ENCODE peak calls at places on chromosomes 5 and 9, in eight cellular contexts. One of them, this sample, is unnamed.

GRCh38 chr5:117209479-117209878 is 634.9 kb upstream of the SEMA6A start:
- DNase-seq in GM12878: no peak
- DNase-seq in AG10803: no peak
- DNase-seq in Caco-2: no peak
- DNase-seq in Peyer's patch: no peak
- DNase-seq in heart right ventricle: no peak
- DNase-seq in GM06990: no peak
- DNase-seq in neural progenitor cell: no peak
- DNase-seq in this sample: no peak

GRCh38 chr5:132557425-132557805 is 638 bp downstream of the RAD50 start:
- DNase-seq in GM12878: peak
- DNase-seq in AG10803: peak
- DNase-seq in Caco-2: peak
- DNase-seq in Peyer's patch: peak
- DNase-seq in heart right ventricle: peak
- DNase-seq in GM06990: no peak
- DNase-seq in neural progenitor cell: peak
- DNase-seq in this sample: peak

GRCh38 chr9:133647765-133648469 is 11.8 kb downstream of the DBH start:
- DNase-seq in GM12878: no peak
- DNase-seq in AG10803: no peak
- DNase-seq in Caco-2: no peak
- DNase-seq in Peyer's patch: no peak
- DNase-seq in heart right ventricle: no peak
- DNase-seq in GM06990: no peak
- DNase-seq in neural progenitor cell: no peak
- DNase-seq in this sample: no peak

GRCh38 chr9:10946676-10947410 is 334.0 kb upstream of the PTPRD start:
- DNase-seq in GM12878: no peak
- DNase-seq in AG10803: no peak
- DNase-seq in Caco-2: no peak
- DNase-seq in Peyer's patch: no peak
- DNase-seq in heart right ventricle: no peak
- DNase-seq in GM06990: peak
- DNase-seq in neural progenitor cell: no peak
- DNase-seq in this sample: no peak

GRCh38 chr9:19994296-19994695 is 205.5 kb upstream of the SLC24A2 start:
- DNase-seq in GM12878: no peak
- DNase-seq in AG10803: peak
- DNase-seq in Caco-2: no peak
- DNase-seq in Peyer's patch: no peak
- DNase-seq in heart right ventricle: no peak
- DNase-seq in GM06990: no peak
- DNase-seq in neural progenitor cell: no peak
- DNase-seq in this sample: no peak

GRCh38 chr9:93052791-93053540 is 5.5 kb upstream of the SUSD3 start:
- DNase-seq in GM12878: no peak
- DNase-seq in AG10803: no peak
- DNase-seq in Caco-2: no peak
- DNase-seq in Peyer's patch: no peak
- DNase-seq in heart right ventricle: no peak
- DNase-seq in GM06990: no peak
- DNase-seq in neural progenitor cell: peak
- DNase-seq in this sample: no peak

GRCh38 chr5:82106806-82107205 is 135.0 kb downstream of the ATG10 start:
- DNase-seq in GM12878: no peak
- DNase-seq in AG10803: no peak
- DNase-seq in Caco-2: no peak
- DNase-seq in Peyer's patch: no peak
- DNase-seq in heart right ventricle: no peak
- DNase-seq in GM06990: no peak
- DNase-seq in neural progenitor cell: no peak
- DNase-seq in this sample: no peak

GRCh38 chr5:54186912-54187445 is 123.4 kb downstream of the ARL15 start:
- DNase-seq in GM12878: no peak
- DNase-seq in AG10803: no peak
- DNase-seq in Caco-2: no peak
- DNase-seq in Peyer's patch: no peak
- DNase-seq in heart right ventricle: peak
- DNase-seq in GM06990: no peak
- DNase-seq in neural progenitor cell: peak
- DNase-seq in this sample: no peak

GRCh38 chr5:40037703-40038102 is 612.9 kb upstream of the DAB2 start:
- DNase-seq in GM12878: no peak
- DNase-seq in AG10803: no peak
- DNase-seq in Caco-2: no peak
- DNase-seq in Peyer's patch: no peak
- DNase-seq in heart right ventricle: no peak
- DNase-seq in GM06990: no peak
- DNase-seq in neural progenitor cell: no peak
- DNase-seq in this sample: no peak

GRCh38 chr5:41345295-41345694 is 132.0 kb upstream of the C6 start:
- DNase-seq in GM12878: no peak
- DNase-seq in AG10803: no peak
- DNase-seq in Caco-2: peak
- DNase-seq in Peyer's patch: no peak
- DNase-seq in heart right ventricle: no peak
- DNase-seq in GM06990: no peak
- DNase-seq in neural progenitor cell: no peak
- DNase-seq in this sample: peak

GRCh38 chr5:83595217-83595616 is 123.7 kb downstream of the VCAN start:
- DNase-seq in GM12878: no peak
- DNase-seq in AG10803: no peak
- DNase-seq in Caco-2: no peak
- DNase-seq in Peyer's patch: no peak
- DNase-seq in heart right ventricle: no peak
- DNase-seq in GM06990: no peak
- DNase-seq in neural progenitor cell: no peak
- DNase-seq in this sample: no peak
- TF ChIP-seq CTCF in GM12878: no peak
- TF ChIP-seq CTCF in AG10803: peak
- TF ChIP-seq CTCF in Caco-2: no peak
- TF ChIP-seq CTCF in Peyer's patch: no peak
- TF ChIP-seq CTCF in heart right ventricle: no peak
- TF ChIP-seq CTCF in GM06990: no peak
- TF ChIP-seq CTCF in neural progenitor cell: peak
- TF ChIP-seq CTCF in this sample: peak

GRCh38 chr5:98401645-98402044 is 371.8 kb upstream of the RGMB start:
- DNase-seq in GM12878: no peak
- DNase-seq in AG10803: peak
- DNase-seq in Caco-2: no peak
- DNase-seq in Peyer's patch: no peak
- DNase-seq in heart right ventricle: no peak
- DNase-seq in GM06990: no peak
- DNase-seq in neural progenitor cell: no peak
- DNase-seq in this sample: no peak

GRCh38 chr5:98398465-98398864 is 375.0 kb upstream of the RGMB start:
- DNase-seq in GM12878: no peak
- DNase-seq in AG10803: no peak
- DNase-seq in Caco-2: no peak
- DNase-seq in Peyer's patch: no peak
- DNase-seq in heart right ventricle: no peak
- DNase-seq in GM06990: no peak
- DNase-seq in neural progenitor cell: no peak
- DNase-seq in this sample: no peak

GRCh38 chr5:98397081-98397480 is 376.4 kb upstream of the RGMB start:
- DNase-seq in GM12878: no peak
- DNase-seq in AG10803: peak
- DNase-seq in Caco-2: no peak
- DNase-seq in Peyer's patch: no peak
- DNase-seq in heart right ventricle: no peak
- DNase-seq in GM06990: no peak
- DNase-seq in neural progenitor cell: no peak
- DNase-seq in this sample: peak

GRCh38 chr5:98403131-98403530 is 370.3 kb upstream of the RGMB start:
- DNase-seq in GM12878: no peak
- DNase-seq in AG10803: peak
- DNase-seq in Caco-2: no peak
- DNase-seq in Peyer's patch: no peak
- DNase-seq in heart right ventricle: no peak
- DNase-seq in GM06990: no peak
- DNase-seq in neural progenitor cell: no peak
- DNase-seq in this sample: no peak

GRCh38 chr5:98402130-98402529 is 371.3 kb upstream of the RGMB start:
- DNase-seq in GM12878: no peak
- DNase-seq in AG10803: no peak
- DNase-seq in Caco-2: no peak
- DNase-seq in Peyer's patch: no peak
- DNase-seq in heart right ventricle: no peak
- DNase-seq in GM06990: no peak
- DNase-seq in neural progenitor cell: no peak
- DNase-seq in this sample: no peak
- H3K4me3 ChIP-seq in GM12878: no peak
- H3K4me3 ChIP-seq in AG10803: no peak
- H3K4me3 ChIP-seq in Caco-2: no peak
- H3K4me3 ChIP-seq in Peyer's patch: no peak
- H3K4me3 ChIP-seq in heart right ventricle: no peak
- H3K4me3 ChIP-seq in GM06990: no peak
- H3K4me3 ChIP-seq in neural progenitor cell: no peak
- H3K4me3 ChIP-seq in this sample: no peak

GRCh38 chr9:89009049-89009840 is 18.0 kb downstream of the S1PR3 start:
- DNase-seq in GM12878: no peak
- DNase-seq in AG10803: no peak
- DNase-seq in Caco-2: no peak
- DNase-seq in Peyer's patch: no peak
- DNase-seq in heart right ventricle: no peak
- DNase-seq in GM06990: no peak
- DNase-seq in neural progenitor cell: no peak
- DNase-seq in this sample: no peak
- TF ChIP-seq CTCF in GM12878: no peak
- TF ChIP-seq CTCF in AG10803: no peak
- TF ChIP-seq CTCF in Caco-2: no peak
- TF ChIP-seq CTCF in Peyer's patch: no peak
- TF ChIP-seq CTCF in heart right ventricle: no peak
- TF ChIP-seq CTCF in GM06990: no peak
- TF ChIP-seq CTCF in neural progenitor cell: no peak
- TF ChIP-seq CTCF in this sample: no peak

DNA sequence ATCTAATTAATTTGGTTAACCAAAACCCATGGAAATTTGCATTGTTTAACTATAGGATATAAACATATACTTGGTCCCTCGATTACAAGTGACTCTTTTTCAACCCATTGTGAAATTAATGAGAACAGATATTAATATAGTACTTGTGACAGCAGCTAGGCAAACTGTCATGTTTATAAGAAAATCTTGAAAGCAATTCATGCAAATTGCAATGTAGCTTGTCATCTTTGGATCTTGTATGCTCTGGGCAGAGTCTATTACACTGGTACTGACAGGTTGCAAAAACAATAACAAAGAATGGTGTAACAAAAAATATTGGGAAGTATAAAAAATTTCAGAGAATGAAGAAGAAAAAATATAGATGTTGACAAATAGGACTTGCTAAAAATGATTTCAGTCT is 941.0 kb downstream of the DNAH5 start:
- DNase-seq in GM12878: no peak
- DNase-seq in AG10803: no peak
- DNase-seq in Caco-2: no peak
- DNase-seq in Peyer's patch: no peak
- DNase-seq in heart right ventricle: no peak
- DNase-seq in GM06990: no peak
- DNase-seq in neural progenitor cell: no peak
- DNase-seq in this sample: no peak
- H3K4me3 ChIP-seq in GM12878: no peak
- H3K4me3 ChIP-seq in AG10803: no peak
- H3K4me3 ChIP-seq in Caco-2: no peak
- H3K4me3 ChIP-seq in Peyer's patch: no peak
- H3K4me3 ChIP-seq in heart right ventricle: no peak
- H3K4me3 ChIP-seq in GM06990: no peak
- H3K4me3 ChIP-seq in neural progenitor cell: no peak
- H3K4me3 ChIP-seq in this sample: no peak

GRCh38 chr9:113966394-113966793 is 90.3 kb downstream of the ZNF618 start:
- DNase-seq in GM12878: no peak
- DNase-seq in AG10803: no peak
- DNase-seq in Caco-2: no peak
- DNase-seq in Peyer's patch: peak
- DNase-seq in heart right ventricle: no peak
- DNase-seq in GM06990: no peak
- DNase-seq in neural progenitor cell: no peak
- DNase-seq in this sample: peak

GRCh38 chr9:113963914-113964739 is 88.0 kb downstream of the ZNF618 start:
- DNase-seq in GM12878: no peak
- DNase-seq in AG10803: peak
- DNase-seq in Caco-2: no peak
- DNase-seq in Peyer's patch: peak
- DNase-seq in heart right ventricle: no peak
- DNase-seq in GM06990: no peak
- DNase-seq in neural progenitor cell: no peak
- DNase-seq in this sample: peak

GRCh38 chr9:113963017-113963620 is 87.0 kb downstream of the ZNF618 start:
- DNase-seq in GM12878: no peak
- DNase-seq in AG10803: peak
- DNase-seq in Caco-2: peak
- DNase-seq in Peyer's patch: peak
- DNase-seq in heart right ventricle: peak
- DNase-seq in GM06990: no peak
- DNase-seq in neural progenitor cell: peak
- DNase-seq in this sample: peak

GRCh38 chr9:113962391-113962790 is 86.3 kb downstream of the ZNF618 start:
- DNase-seq in GM12878: no peak
- DNase-seq in AG10803: no peak
- DNase-seq in Caco-2: no peak
- DNase-seq in Peyer's patch: no peak
- DNase-seq in heart right ventricle: no peak
- DNase-seq in GM06990: no peak
- DNase-seq in neural progenitor cell: no peak
- DNase-seq in this sample: no peak

DNA sequence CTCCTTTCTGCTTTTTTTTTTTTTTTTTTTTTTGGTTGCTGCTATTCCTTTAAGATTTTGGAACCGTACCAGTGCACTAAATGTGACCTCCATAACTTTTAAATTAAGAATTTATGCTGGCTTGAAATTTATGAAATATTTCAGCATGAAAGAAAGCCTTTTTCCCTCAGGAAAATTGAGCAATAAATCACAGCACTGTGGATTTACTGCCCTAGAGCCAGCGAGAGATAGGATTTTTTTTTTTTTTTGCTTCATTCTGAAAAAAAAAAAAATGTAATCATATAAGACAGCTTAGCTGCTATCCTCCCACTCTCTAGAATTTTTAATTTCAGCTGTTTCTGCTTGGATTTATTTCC is 88.6 kb downstream of the ZNF618 start:
- DNase-seq in GM12878: no peak
- DNase-seq in AG10803: peak
- DNase-seq in Caco-2: no peak
- DNase-seq in Peyer's patch: no peak
- DNase-seq in heart right ventricle: no peak
- DNase-seq in GM06990: no peak
- DNase-seq in neural progenitor cell: no peak
- DNase-seq in this sample: peak
- TF ChIP-seq CTCF in GM12878: no peak
- TF ChIP-seq CTCF in AG10803: no peak
- TF ChIP-seq CTCF in Caco-2: no peak
- TF ChIP-seq CTCF in Peyer's patch: no peak
- TF ChIP-seq CTCF in heart right ventricle: no peak
- TF ChIP-seq CTCF in GM06990: no peak
- TF ChIP-seq CTCF in neural progenitor cell: no peak
- TF ChIP-seq CTCF in this sample: no peak

GRCh38 chr9:27108981-27109541 is at the start of gene TEK:
- DNase-seq in GM12878: no peak
- DNase-seq in AG10803: peak
- DNase-seq in Caco-2: no peak
- DNase-seq in Peyer's patch: no peak
- DNase-seq in heart right ventricle: no peak
- DNase-seq in GM06990: no peak
- DNase-seq in neural progenitor cell: peak
- DNase-seq in this sample: peak
- H3K4me3 ChIP-seq in GM12878: no peak
- H3K4me3 ChIP-seq in AG10803: peak
- H3K4me3 ChIP-seq in Caco-2: no peak
- H3K4me3 ChIP-seq in Peyer's patch: no peak
- H3K4me3 ChIP-seq in heart right ventricle: peak
- H3K4me3 ChIP-seq in GM06990: no peak
- H3K4me3 ChIP-seq in neural progenitor cell: peak
- H3K4me3 ChIP-seq in this sample: peak

This sample was measured in fibroblast of the aortic adventitia.